ENCODE peak calls at places on chromosomes 6 and 20, in six cellular contexts. X is GM12892, H is Panc1, E is upper lobe of left lung, F is HCT116, D is stomach. M is an unnamed sample.

GRCh38 chr6:24931752-24932691 is 3.7 kb downstream of the RIPOR2 start:
- DNase-seq in X (no peak), H (no peak), E (no peak), F (no peak), D (no peak), M (no peak)

GRCh38 chr6:130775421-130776012 is 51.7 kb upstream of the SMLR1 start:
- DNase-seq in X (no peak), H (no peak), E (no peak), F (no peak), D (no peak), M (no peak)

GRCh38 chr6:17179246-17180073 is 77.6 kb downstream of the STMND1 start:
- DNase-seq in X (no peak), H (no peak), E (no peak), F (no peak), D (no peak), M (no peak)

GRCh38 chr6:166418691-166419143 is 36.0 kb upstream of the MPC1 start:
- DNase-seq in X (no peak), H (no peak), E (no peak), F (no peak), D (no peak), M (no peak)

GRCh38 chr20:47792021-47792618 is 6.8 kb upstream of the SULF2 start:
- DNase-seq in X (no peak), H (no peak), E (peak; percentile 28), F (no peak), D (no peak), M (no peak)

GRCh38 chr20:33604084-33604990 is 57.8 kb upstream of the C20orf144 start:
- DNase-seq in X (no peak), H (no peak), E (no peak), F (no peak), D (no peak), M (no peak)

GRCh38 chr6:155319902-155320301 is 5.6 kb upstream of the TFB1M start:
- DNase-seq in X (no peak), H (no peak), E (no peak), F (no peak), D (no peak), M (no peak)

GRCh38 chr6:105991561-105992314 is 94.4 kb upstream of the PRDM1 start:
- DNase-seq in X (no peak), H (no peak), E (no peak), F (no peak), D (peak; percentile 52), M (peak; percentile 29)

GRCh38 chr6:81683928-81684327 is 68.6 kb downstream of the TENT5A start:
- DNase-seq in X (no peak), H (no peak), E (no peak), F (no peak), D (no peak), M (peak; percentile 6)

GRCh38 chr6:161232001-161232400 is 41.9 kb downstream of the AGPAT4 start:
- DNase-seq in X (no peak), H (no peak), E (no peak), F (no peak), D (no peak), M (no peak)

GRCh38 chr20:37920270-37920669 is 17.3 kb downstream of the VSTM2L start:
- DNase-seq in X (no peak), H (no peak), E (no peak), F (no peak), D (no peak), M (no peak)

GRCh38 chr20:38303908-38304379 is at the start of gene BPI:
- DNase-seq in X (no peak), H (no peak), E (peak; percentile 73), F (no peak), D (peak; percentile 33), M (no peak)

GRCh38 chr6:12546659-12546987 is 169.9 kb upstream of the PHACTR1 start:
- DNase-seq in X (no peak), H (no peak), E (no peak), F (no peak), D (no peak), M (no peak)

GRCh38 chr6:27228963-27229477 is 18.5 kb upstream of the PRSS16 start:
- DNase-seq in X (no peak), H (no peak), E (no peak), F (no peak), D (no peak), M (no peak)

GRCh38 chr6:118649918-118650499 is 1.4 kb downstream of the CEP85L start:
- DNase-seq in X (no peak), H (no peak), E (no peak), F (no peak), D (no peak), M (no peak)

GRCh38 chr6:134175532-134176282 is 123.3 kb upstream of the SLC2A12 start:
- DNase-seq in X (peak; percentile 25), H (no peak), E (peak; percentile 80), F (peak; percentile 29), D (peak; percentile 85), M (peak; percentile 49)

GRCh38 chr6:9657994-9658393 is 756.9 kb downstream of the TFAP2A start:
- DNase-seq in X (no peak), H (no peak), E (no peak), F (no peak), D (no peak), M (no peak)

GRCh38 chr6:113450061-113450465 is 407.1 kb upstream of the MARCKS start:
- DNase-seq in X (no peak), H (no peak), E (no peak), F (no peak), D (no peak), M (no peak)

GRCh38 chr6:118705799-118706481 is 54.5 kb upstream of the CEP85L start:
- DNase-seq in X (no peak), H (no peak), E (no peak), F (no peak), D (no peak), M (no peak)

GRCh38 chr20:44552950-44553908 is 29.1 kb upstream of the PKIG start:
- DNase-seq in X (no peak), H (no peak), E (peak; percentile 50), F (no peak), D (no peak), M (no peak)

GRCh38 chr6:88631830-88632229 is 331.6 kb downstream of the RNGTT start:
- DNase-seq in X (no peak), H (no peak), E (no peak), F (no peak), D (no peak), M (no peak)

GRCh38 chr20:51388227-51388626 is 154.3 kb downstream of the NFATC2 start:
- DNase-seq in X (no peak), H (no peak), E (no peak), F (no peak), D (no peak), M (no peak)

GRCh38 chr6:47277702-47278101 is 32.0 kb downstream of the TNFRSF21 start:
- DNase-seq in X (no peak), H (no peak), E (no peak), F (no peak), D (no peak), M (no peak)

GRCh38 chr20:13355386-13355785 is 134.3 kb downstream of the ISM1 start:
- DNase-seq in X (no peak), H (no peak), E (peak; percentile 74), F (no peak), D (no peak), M (no peak)

GRCh38 chr6:129345890-129346289 is 364.1 kb downstream of the ARHGAP18 start:
- DNase-seq in X (no peak), H (no peak), E (no peak), F (no peak), D (no peak), M (no peak)

GRCh38 chr6:31186052-31186734 is 15.7 kb upstream of the POU5F1 start:
- DNase-seq in X (no peak), H (no peak), E (peak; percentile 61), F (no peak), D (peak; percentile 85), M (no peak)

GRCh38 chr20:38863024-38863851 is 57.7 kb downstream of the PPP1R16B start:
- DNase-seq in X (peak; percentile 57), H (no peak), E (no peak), F (no peak), D (no peak), M (no peak)

GRCh38 chr6:82959385-82959941 is 106.2 kb downstream of the UBE3D start:
- DNase-seq in X (no peak), H (no peak), E (no peak), F (no peak), D (no peak), M (no peak)

GRCh38 chr20:37901667-37902503 is 1.0 kb upstream of the VSTM2L start:
- DNase-seq in X (peak; percentile 77), H (peak; percentile 63), E (peak; percentile 57), F (peak; percentile 4), D (peak; percentile 53), M (peak; percentile 86)

GRCh38 chr20:16104783-16105182 is 468.5 kb downstream of the KIF16B start:
- DNase-seq in X (no peak), H (no peak), E (no peak), F (no peak), D (no peak), M (peak; percentile 21)

GRCh38 chr6:101294676-101295075 is 98.8 kb upstream of the GRIK2 start:
- DNase-seq in X (no peak), H (no peak), E (no peak), F (no peak), D (no peak), M (no peak)

GRCh38 chr20:13824459-13824858 is 39.6 kb downstream of the NDUFAF5 start:
- DNase-seq in X (no peak), H (no peak), E (no peak), F (no peak), D (no peak), M (no peak)

GRCh38 chr6:36358235-36358915 is 21.7 kb upstream of the BNIP5 start:
- DNase-seq in X (no peak), H (no peak), E (peak; percentile 48), F (no peak), D (no peak), M (no peak)

GRCh38 chr20:30601974-30602373 is 655.5 kb upstream of the DEFB115 start:
- DNase-seq in X (no peak), H (no peak), E (no peak), F (no peak), D (no peak), M (no peak)
- TF ChIP-seq POLR2AphosphoS5 in X (no peak), H (no peak), E (no peak), F (no peak), D (no peak), M (no peak)

GRCh38 chr6:169557887-169558286 is 143.9 kb downstream of the WDR27 start:
- DNase-seq in X (no peak), H (no peak), E (no peak), F (no peak), D (no peak), M (no peak)
- TF ChIP-seq POLR2AphosphoS5 in X (no peak), H (no peak), E (no peak), F (no peak), D (no peak), M (no peak)

DNA sequence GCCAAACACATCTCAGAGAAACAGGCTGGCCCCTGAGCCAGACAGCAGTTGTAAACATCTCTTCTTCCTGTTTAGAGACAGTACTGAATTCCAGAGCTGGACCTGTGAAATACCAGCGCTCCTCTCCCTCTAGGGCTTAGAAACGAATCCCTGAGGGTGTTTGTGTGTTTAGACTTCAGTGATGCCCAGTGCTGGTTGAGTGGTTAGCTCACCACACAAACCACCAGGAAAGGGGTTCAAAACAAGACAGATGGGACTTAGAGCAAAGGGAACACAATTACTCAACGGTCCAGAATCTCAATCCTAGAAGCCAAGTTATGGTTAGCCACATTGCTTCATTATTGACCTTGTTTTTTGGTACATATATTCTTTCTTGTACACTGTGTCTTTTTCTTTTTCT is 108.7 kb upstream of the TMEM170B start:
- DNase-seq in X (no peak), H (no peak), E (no peak), F (no peak), D (no peak), M (no peak)
- TF ChIP-seq POLR2AphosphoS5 in X (no peak), H (no peak), E (peak; percentile 78), F (no peak), D (peak; percentile 2), M (no peak)

GRCh38 chr6:159756508-159756907 is 5.3 kb upstream of the ACAT2 start:
- DNase-seq in X (no peak), H (no peak), E (peak; percentile 56), F (no peak), D (no peak), M (no peak)
- TF ChIP-seq POLR2AphosphoS5 in X (no peak), H (no peak), E (no peak), F (no peak), D (no peak), M (no peak)

M was measured in SK-N-SH.